ENCODE peak calls at places on chromosome 13, in six cellular contexts. E is pancreas; K is CD8-positive, alpha-beta memory T cell; U is esophagus squamous epithelium; Q is breast epithelium; M is aorta. L is an unnamed sample.

GRCh38 chr13:40477623-40478608 is 188.5 kb downstream of the FOXO1 start:
- DNase-seq in E (no peak), U (no peak), K (no peak), M (peak), Q (no peak), L (no peak)

GRCh38 chr13:76791290-76791664 is 94.9 kb downstream of the KCTD12 start:
- DNase-seq in M (no peak), E (no peak), Q (no peak), U (no peak), K (no peak), L (no peak)

GRCh38 chr13:47216176-47216822 is 319.4 kb upstream of the HTR2A start:
- DNase-seq in U (no peak), K (no peak), M (no peak), Q (no peak), E (no peak), L (peak)

GRCh38 chr13:99313473-99313872 is 6.3 kb upstream of the GPR183 start:
- DNase-seq in Q (no peak), M (no peak), U (no peak), K (no peak), E (no peak), L (no peak)

GRCh38 chr13:100513987-100514670 is 74.5 kb downstream of the GGACT start:
- DNase-seq in U (no peak), K (no peak), M (no peak), Q (no peak), E (no peak), L (no peak)

GRCh38 chr13:39847336-39847735 is 191.9 kb downstream of the COG6 start:
- DNase-seq in M (no peak), E (no peak), K (no peak), U (no peak), Q (no peak), L (no peak)

GRCh38 chr13:79782541-79783216 is 301.7 kb downstream of the NDFIP2 start:
- DNase-seq in M (peak), U (no peak), E (peak), K (no peak), Q (no peak), L (peak)

GRCh38 chr13:112073245-112074138 is 6.5 kb downstream of the SOX1 start:
- DNase-seq in Q (no peak), K (no peak), E (no peak), M (no peak), U (no peak), L (no peak)

GRCh38 chr13:111521030-111521429 is 200.6 kb downstream of the TEX29 start:
- DNase-seq in M (no peak), E (no peak), K (no peak), U (no peak), Q (peak), L (no peak)

GRCh38 chr13:68987585-68987984 is 1120.0 kb upstream of the ATXN8OS start:
- DNase-seq in M (no peak), K (no peak), E (no peak), Q (no peak), U (no peak), L (no peak)

GRCh38 chr13:57716295-57716694 is 84.8 kb downstream of the PCDH17 start:
- DNase-seq in K (no peak), U (no peak), M (no peak), E (no peak), Q (no peak), L (no peak)

GRCh38 chr13:46386996-46387851 is at the start of gene RUBCNL:
- DNase-seq in U (no peak), E (no peak), K (no peak), M (peak), Q (no peak), L (peak)

GRCh38 chr13:29282096-29282495 is 313.4 kb downstream of the SLC7A1 start:
- DNase-seq in K (no peak), U (no peak), E (no peak), M (no peak), Q (no peak), L (no peak)

GRCh38 chr13:93180376-93180966 is 46.1 kb upstream of the GPC6 start:
- DNase-seq in Q (no peak), K (no peak), U (no peak), E (no peak), M (no peak), L (no peak)

GRCh38 chr13:28493740-28494536 is 990 bp downstream of the FLT1 start:
- DNase-seq in M (no peak), U (no peak), E (no peak), K (no peak), Q (no peak), L (no peak)

GRCh38 chr13:54980651-54981050 is 1952.0 kb downstream of the OLFM4 start:
- DNase-seq in Q (no peak), K (no peak), E (no peak), U (no peak), M (no peak), L (no peak)

GRCh38 chr13:29589234-29589633 is 6.3 kb downstream of the SLC7A1 start:
- DNase-seq in U (no peak), E (no peak), K (no peak), Q (no peak), M (no peak), L (no peak)

GRCh38 chr13:95924389-95924994 is 128.7 kb downstream of the UGGT2 start:
- DNase-seq in M (no peak), Q (no peak), U (no peak), E (no peak), K (no peak), L (peak)

GRCh38 chr13:76856141-76856571 is 30.0 kb downstream of the KCTD12 start:
- DNase-seq in Q (no peak), U (no peak), M (no peak), E (no peak), K (no peak), L (peak)

GRCh38 chr13:35211949-35212348 is 264.5 kb downstream of the MAB21L1 start:
- DNase-seq in E (no peak), K (no peak), M (no peak), Q (no peak), U (no peak), L (no peak)

GRCh38 chr13:39321578-39321977 is 281.4 kb downstream of the LHFPL6 start:
- DNase-seq in M (no peak), Q (no peak), E (no peak), K (no peak), U (no peak), L (no peak)

GRCh38 chr13:80084086-80084676 is 256.7 kb downstream of the SPRY2 start:
- DNase-seq in U (no peak), M (no peak), K (no peak), E (no peak), Q (no peak), L (peak)

GRCh38 chr13:109182777-109183465 is 553.5 kb downstream of the MYO16 start:
- DNase-seq in Q (no peak), U (no peak), K (no peak), E (no peak), M (no peak), L (no peak)

GRCh38 chr13:88601949-88602348 is 930.8 kb downstream of the SLITRK5 start:
- DNase-seq in K (no peak), E (no peak), Q (no peak), U (no peak), M (no peak), L (no peak)

GRCh38 chr13:96091164-96091931 is 1.4 kb downstream of the HS6ST3 start:
- DNase-seq in K (no peak), U (no peak), M (no peak), Q (no peak), E (peak), L (no peak)

GRCh38 chr13:33283195-33283910 is 2.2 kb downstream of the STARD13 start:
- DNase-seq in M (no peak), U (no peak), K (no peak), E (no peak), Q (no peak), L (no peak)

GRCh38 chr13:91729859-91730258 is 331.4 kb downstream of the GPC5 start:
- DNase-seq in Q (no peak), U (no peak), E (no peak), M (no peak), K (no peak), L (no peak)

GRCh38 chr13:77733674-77734073 is 36.2 kb downstream of the SLAIN1 start:
- DNase-seq in M (no peak), E (no peak), K (no peak), U (no peak), Q (no peak), L (no peak)

GRCh38 chr13:30192320-30193093 is 114.8 kb downstream of the KATNAL1 start:
- DNase-seq in E (no peak), U (no peak), Q (no peak), K (no peak), M (no peak), L (no peak)

GRCh38 chr13:59829690-59830089 is 334.0 kb downstream of the DIAPH3 start:
- DNase-seq in K (no peak), Q (no peak), U (no peak), M (no peak), E (no peak), L (no peak)

GRCh38 chr13:38979891-38980627 is 10.6 kb downstream of the STOML3 start:
- DNase-seq in U (no peak), M (no peak), E (peak), K (no peak), Q (no peak), L (no peak)

GRCh38 chr13:20709369-20709768 is 5.9 kb downstream of the IL17D start:
- DNase-seq in Q (no peak), K (no peak), E (no peak), U (no peak), M (no peak), L (no peak)
- H3K27ac ChIP-seq in Q (no peak), K (no peak), E (no peak), U (peak), M (no peak), L (peak)

DNA sequence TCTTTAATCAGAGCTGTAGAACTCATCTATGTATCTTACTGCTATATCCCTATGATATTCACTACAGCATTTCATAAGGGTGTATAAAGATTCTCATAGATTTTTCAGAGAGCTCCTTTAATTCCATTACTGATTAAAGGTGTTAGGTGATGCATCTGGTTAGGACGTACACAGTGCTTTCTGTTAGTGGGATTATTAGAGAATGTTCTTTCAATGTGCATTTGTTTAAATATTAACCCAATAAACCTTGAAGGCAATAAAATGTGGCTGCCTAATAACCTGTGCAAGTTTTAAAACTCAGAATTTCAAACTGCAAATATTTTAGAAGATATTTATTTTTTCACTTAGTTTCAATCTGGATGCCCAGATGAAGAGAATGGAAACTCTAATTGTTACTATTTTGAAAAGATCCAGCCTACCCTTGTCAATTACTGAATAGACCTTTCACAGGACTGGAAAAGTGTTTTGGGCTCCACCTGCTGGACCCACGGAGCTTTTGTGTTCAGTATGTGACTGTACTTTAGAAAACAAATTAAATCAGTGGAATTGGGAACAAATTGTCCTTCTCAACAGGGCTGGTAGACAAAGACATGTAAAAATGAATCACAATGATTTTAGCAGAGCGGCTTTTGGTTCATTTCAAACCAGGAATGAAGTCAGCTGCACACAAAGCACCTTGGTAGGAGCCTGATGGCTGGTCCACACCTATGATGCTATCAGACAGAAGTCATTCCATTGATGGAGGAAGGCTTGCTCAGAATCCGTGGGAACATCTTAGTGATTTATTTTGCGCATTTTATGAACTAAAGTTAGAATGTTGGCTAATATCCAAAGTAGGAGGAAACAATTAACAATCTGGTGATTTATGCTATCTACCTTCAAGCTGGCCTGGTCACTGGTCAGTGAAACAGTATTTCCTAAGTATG is 89.5 kb upstream of the RAP2A start:
- DNase-seq in Q (no peak), K (peak), U (no peak), M (peak), E (peak), L (peak)
- H3K27ac ChIP-seq in Q (peak), K (no peak), U (peak), M (no peak), E (no peak), L (no peak)

GRCh38 chr13:94188173-94188869 is 291.2 kb downstream of the DCT start:
- DNase-seq in K (no peak), Q (no peak), M (no peak), E (no peak), U (no peak), L (no peak)
- H3K27ac ChIP-seq in K (no peak), Q (no peak), M (no peak), E (no peak), U (no peak), L (no peak)

GRCh38 chr13:21759911-21760310 is 89.0 kb downstream of the FGF9 start:
- DNase-seq in E (no peak), Q (no peak), K (no peak), U (no peak), M (no peak), L (no peak)
- H3K27ac ChIP-seq in E (no peak), Q (no peak), K (no peak), U (no peak), M (no peak), L (no peak)

GRCh38 chr13:41822560-41822959 is 138.3 kb downstream of the VWA8 start:
- DNase-seq in Q (no peak), K (no peak), U (no peak), M (no peak), E (no peak), L (no peak)

GRCh38 chr13:41833201-41833600 is 127.7 kb downstream of the VWA8 start:
- DNase-seq in E (no peak), M (no peak), U (no peak), K (no peak), Q (no peak), L (no peak)

GRCh38 chr13:41825691-41826090 is 135.2 kb downstream of the VWA8 start:
- DNase-seq in K (no peak), E (no peak), M (no peak), U (no peak), Q (no peak), L (no peak)

GRCh38 chr13:41823486-41823885 is 137.4 kb downstream of the VWA8 start:
- DNase-seq in U (no peak), K (no peak), Q (no peak), M (no peak), E (no peak), L (no peak)

DNA sequence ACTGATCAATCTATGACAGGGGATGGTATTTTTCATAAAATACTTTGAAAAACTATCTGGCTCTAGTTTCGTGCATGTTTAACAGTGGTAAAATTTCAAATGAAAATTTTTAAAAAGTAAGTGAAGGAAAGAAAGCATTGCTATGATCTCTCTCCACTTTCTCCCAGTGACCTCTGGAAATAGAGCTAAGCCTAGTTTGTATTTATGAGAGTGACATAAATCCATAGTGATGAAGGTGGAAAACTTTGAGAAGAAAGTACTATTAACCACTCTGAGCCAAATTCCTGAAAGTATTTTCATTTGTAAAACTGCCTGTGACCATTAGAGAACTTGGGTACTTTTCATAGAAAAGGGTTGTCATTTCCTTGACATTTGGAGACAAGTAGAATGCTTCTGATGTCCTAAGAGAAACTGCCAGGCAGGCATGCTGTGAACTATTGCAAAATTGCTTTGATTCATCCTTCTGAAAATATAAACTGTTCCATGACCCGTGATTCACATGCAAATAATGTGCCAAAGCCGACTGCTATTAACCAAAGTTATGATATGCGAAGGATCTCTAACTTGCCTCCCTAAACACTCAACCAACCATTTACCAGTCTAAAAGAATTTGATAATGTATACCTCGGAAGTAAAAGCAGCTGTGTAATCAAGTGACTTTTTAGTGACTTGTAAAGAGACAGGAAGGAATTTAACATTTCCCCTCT is 133.2 kb downstream of the VWA8 start:
- DNase-seq in K (no peak), E (no peak), M (no peak), U (no peak), Q (no peak), L (peak)
- H3K27ac ChIP-seq in K (no peak), E (no peak), M (no peak), U (peak), Q (no peak), L (no peak)

DNA sequence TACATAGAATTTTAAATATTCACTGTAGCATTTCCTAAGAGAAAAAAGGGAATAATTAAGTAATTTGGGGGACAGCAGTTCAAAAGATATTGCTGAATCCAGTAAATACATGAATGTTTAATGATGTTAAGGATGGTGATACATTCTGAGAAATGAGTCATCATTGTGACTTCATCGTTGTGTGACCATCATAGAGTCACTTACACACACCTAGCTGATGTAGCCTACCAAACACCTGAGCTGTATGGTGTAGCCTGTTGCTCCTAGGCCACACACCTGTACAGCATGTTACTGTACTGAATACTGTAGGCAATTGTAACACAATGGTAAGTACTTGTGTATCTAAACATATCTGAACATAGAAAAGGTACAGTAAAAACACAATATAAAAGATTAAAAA is 34.8 kb downstream of the ATP7B start:
- DNase-seq in Q (no peak), M (no peak), K (no peak), E (no peak), U (no peak), L (no peak)
- H3K27ac ChIP-seq in Q (no peak), M (no peak), K (no peak), E (no peak), U (no peak), L (no peak)

DNA sequence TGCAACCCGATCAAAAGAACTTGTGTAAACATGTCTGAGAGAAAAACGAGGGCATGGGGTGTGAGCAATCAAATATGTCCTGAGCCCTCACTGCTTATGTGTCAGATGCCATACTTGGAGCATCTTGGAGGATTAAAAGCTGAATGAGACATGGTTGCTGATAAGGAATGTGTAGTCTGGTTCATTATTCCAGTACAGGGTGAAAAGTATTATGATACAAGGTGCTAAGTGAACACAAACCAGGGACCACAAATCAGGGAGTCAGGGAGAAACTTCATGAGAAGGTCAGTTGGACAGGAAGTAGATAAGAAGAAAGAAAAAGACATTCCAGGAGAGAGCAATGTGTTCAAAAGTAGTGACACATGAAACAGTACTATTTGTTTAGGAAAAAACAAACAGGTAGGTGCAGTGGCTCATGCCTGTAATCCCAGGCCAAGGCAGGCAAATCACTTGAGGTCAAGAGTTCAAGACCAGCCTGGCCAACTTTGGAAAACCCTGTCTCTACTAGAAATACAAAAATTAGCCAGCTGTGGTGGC is 2.0 kb upstream of the RCBTB1 start:
- DNase-seq in K (no peak), U (no peak), Q (no peak), E (no peak), M (no peak), L (peak)
- H3K27ac ChIP-seq in K (no peak), U (no peak), Q (no peak), E (no peak), M (no peak), L (no peak)

DNA sequence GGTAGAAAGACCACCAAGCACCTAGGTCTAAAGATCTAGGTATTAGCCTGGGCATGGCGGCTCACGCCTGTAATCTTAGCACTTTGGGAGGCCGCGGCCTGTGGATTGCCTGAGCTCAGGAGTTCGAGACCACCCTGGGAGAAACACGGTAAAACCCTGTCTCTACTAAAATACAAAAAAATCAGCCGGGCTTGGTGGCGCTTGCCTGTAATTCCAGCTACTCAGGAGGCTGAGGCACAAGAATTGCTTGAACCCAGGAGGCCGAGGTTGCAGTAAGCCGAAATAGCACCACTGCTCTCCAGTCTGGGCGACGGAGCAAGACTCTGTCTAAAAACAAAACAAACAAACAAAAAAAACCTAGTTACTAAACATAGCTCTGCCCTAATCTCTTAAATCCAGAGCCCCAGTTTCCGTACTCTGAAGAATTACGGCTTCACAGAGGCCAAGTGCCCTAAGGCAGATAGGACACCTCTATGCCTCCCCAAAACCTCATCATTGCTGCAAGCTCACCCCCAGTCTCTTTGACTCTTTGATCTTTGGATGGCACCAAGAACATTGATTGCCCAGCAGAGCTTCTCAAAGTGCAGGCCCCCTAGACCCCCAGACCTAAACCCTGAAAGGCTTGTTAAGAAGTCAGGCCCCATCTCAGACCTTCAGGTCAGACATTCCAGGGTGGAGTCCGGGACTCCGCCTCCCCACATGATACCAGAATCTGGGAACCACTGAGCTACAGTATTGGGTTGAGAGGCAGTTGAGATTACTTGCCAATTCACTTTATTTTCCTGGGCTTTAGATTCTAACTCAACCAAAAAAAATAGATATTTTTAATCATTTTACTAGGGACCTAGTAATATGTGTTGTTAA is 2.8 kb downstream of the COL4A2 start:
- DNase-seq in U (no peak), Q (no peak), M (no peak), K (no peak), E (no peak), L (no peak)
- H3K27ac ChIP-seq in U (peak), Q (peak), M (peak), K (no peak), E (no peak), L (peak)

L was measured in RWPE1.